ENCODE peak calls at places on chromosomes 2 and 18, in seven cellular contexts. One of them, this sample, is unnamed.
A peak's percentile ranks its signal among the peaks of the same experiment; 100 is the strongest.

GRCh38 chr2:215883799-215884198 is 129.6 kb downstream of the MREG start:
- DNase-seq in CD8-positive, alpha-beta memory T cell: no peak
- DNase-seq in lung: no peak
- DNase-seq in left ventricle myocardium inferior: no peak
- DNase-seq in neural progenitor cell: no peak
- DNase-seq in upper lobe of right lung: no peak
- DNase-seq in psoas muscle: no peak
- DNase-seq in this sample: no peak

GRCh38 chr2:46847185-46847710 is 68.4 kb downstream of the MCFD2 start:
- DNase-seq in neural progenitor cell: no peak
- DNase-seq in CD8-positive, alpha-beta memory T cell: no peak
- DNase-seq in upper lobe of right lung: peak; percentile 95
- DNase-seq in lung: peak; percentile 89
- DNase-seq in psoas muscle: peak; percentile 85
- DNase-seq in left ventricle myocardium inferior: peak; percentile 93
- DNase-seq in this sample: no peak

GRCh38 chr2:85308951-85309555 is 18.7 kb downstream of the TGOLN2 start:
- DNase-seq in lung: peak; percentile 53
- DNase-seq in psoas muscle: peak; percentile 74
- DNase-seq in CD8-positive, alpha-beta memory T cell: no peak
- DNase-seq in upper lobe of right lung: peak; percentile 75
- DNase-seq in neural progenitor cell: no peak
- DNase-seq in left ventricle myocardium inferior: peak; percentile 53
- DNase-seq in this sample: no peak

GRCh38 chr18:39487932-39488331 is 1922.3 kb upstream of the CELF4 start:
- DNase-seq in upper lobe of right lung: no peak
- DNase-seq in lung: no peak
- DNase-seq in neural progenitor cell: no peak
- DNase-seq in psoas muscle: no peak
- DNase-seq in left ventricle myocardium inferior: no peak
- DNase-seq in CD8-positive, alpha-beta memory T cell: no peak
- DNase-seq in this sample: no peak

GRCh38 chr2:229708335-229708734 is 6.0 kb downstream of the DNER start:
- DNase-seq in CD8-positive, alpha-beta memory T cell: no peak
- DNase-seq in neural progenitor cell: no peak
- DNase-seq in lung: no peak
- DNase-seq in left ventricle myocardium inferior: no peak
- DNase-seq in psoas muscle: no peak
- DNase-seq in upper lobe of right lung: no peak
- DNase-seq in this sample: no peak

GRCh38 chr2:18903750-18904149 is 314.4 kb upstream of the NT5C1B start:
- DNase-seq in CD8-positive, alpha-beta memory T cell: no peak
- DNase-seq in lung: no peak
- DNase-seq in left ventricle myocardium inferior: no peak
- DNase-seq in neural progenitor cell: no peak
- DNase-seq in psoas muscle: no peak
- DNase-seq in upper lobe of right lung: no peak
- DNase-seq in this sample: no peak

GRCh38 chr2:51953931-51954330 is 922.0 kb upstream of the NRXN1 start:
- DNase-seq in left ventricle myocardium inferior: no peak
- DNase-seq in CD8-positive, alpha-beta memory T cell: no peak
- DNase-seq in lung: no peak
- DNase-seq in upper lobe of right lung: no peak
- DNase-seq in psoas muscle: no peak
- DNase-seq in neural progenitor cell: no peak
- DNase-seq in this sample: no peak

GRCh38 chr2:206229642-206230041 is 44.8 kb upstream of the ZDBF2 start:
- DNase-seq in left ventricle myocardium inferior: no peak
- DNase-seq in psoas muscle: no peak
- DNase-seq in upper lobe of right lung: no peak
- DNase-seq in CD8-positive, alpha-beta memory T cell: no peak
- DNase-seq in neural progenitor cell: no peak
- DNase-seq in lung: no peak
- DNase-seq in this sample: no peak

GRCh38 chr18:57819671-57820460 is 16.8 kb upstream of the ATP8B1 start:
- DNase-seq in psoas muscle: peak; percentile 62
- DNase-seq in CD8-positive, alpha-beta memory T cell: no peak
- DNase-seq in upper lobe of right lung: peak; percentile 69
- DNase-seq in lung: peak; percentile 83
- DNase-seq in neural progenitor cell: no peak
- DNase-seq in left ventricle myocardium inferior: peak; percentile 62
- DNase-seq in this sample: peak; percentile 79

GRCh38 chr2:38178142-38178541 is 102.2 kb upstream of the CYP1B1 start:
- DNase-seq in neural progenitor cell: no peak
- DNase-seq in CD8-positive, alpha-beta memory T cell: no peak
- DNase-seq in left ventricle myocardium inferior: no peak
- DNase-seq in lung: peak; percentile 66
- DNase-seq in psoas muscle: peak; percentile 61
- DNase-seq in upper lobe of right lung: no peak
- DNase-seq in this sample: no peak
- H3K27ac ChIP-seq in neural progenitor cell: no peak overlapping the region
- H3K27ac ChIP-seq in CD8-positive, alpha-beta memory T cell: no peak overlapping the region
- H3K27ac ChIP-seq in left ventricle myocardium inferior: peak overlapping the region; percentile 66
- H3K27ac ChIP-seq in lung: peak overlapping the region; percentile 24
- H3K27ac ChIP-seq in psoas muscle: peak overlapping the region; percentile 65
- H3K27ac ChIP-seq in upper lobe of right lung: peak overlapping the region; percentile 74
- H3K27ac ChIP-seq in this sample: no peak overlapping the region

GRCh38 chr2:96763511-96764252 is 3.0 kb downstream of the CNNM4 start:
- DNase-seq in neural progenitor cell: peak; percentile 46
- DNase-seq in psoas muscle: no peak
- DNase-seq in left ventricle myocardium inferior: no peak
- DNase-seq in CD8-positive, alpha-beta memory T cell: no peak
- DNase-seq in upper lobe of right lung: no peak
- DNase-seq in lung: no peak
- DNase-seq in this sample: peak; percentile 60
- H3K27ac ChIP-seq in neural progenitor cell: peak overlapping the region; percentile 23
- H3K27ac ChIP-seq in psoas muscle: peak overlapping the region; percentile 60
- H3K27ac ChIP-seq in left ventricle myocardium inferior: peak overlapping the region; percentile 7
- H3K27ac ChIP-seq in CD8-positive, alpha-beta memory T cell: no peak overlapping the region
- H3K27ac ChIP-seq in upper lobe of right lung: peak overlapping the region; percentile 36
- H3K27ac ChIP-seq in lung: peak overlapping the region; percentile 48
- H3K27ac ChIP-seq in this sample: no peak overlapping the region

GRCh38 chr2:195333869-195334268 is 323.2 kb upstream of the SLC39A10 start:
- DNase-seq in psoas muscle: no peak
- DNase-seq in CD8-positive, alpha-beta memory T cell: no peak
- DNase-seq in left ventricle myocardium inferior: no peak
- DNase-seq in neural progenitor cell: no peak
- DNase-seq in upper lobe of right lung: no peak
- DNase-seq in lung: no peak
- DNase-seq in this sample: no peak
- H3K27ac ChIP-seq in psoas muscle: no peak overlapping the region
- H3K27ac ChIP-seq in CD8-positive, alpha-beta memory T cell: no peak overlapping the region
- H3K27ac ChIP-seq in left ventricle myocardium inferior: no peak overlapping the region
- H3K27ac ChIP-seq in neural progenitor cell: no peak overlapping the region
- H3K27ac ChIP-seq in upper lobe of right lung: no peak overlapping the region
- H3K27ac ChIP-seq in lung: no peak overlapping the region
- H3K27ac ChIP-seq in this sample: no peak overlapping the region

DNA sequence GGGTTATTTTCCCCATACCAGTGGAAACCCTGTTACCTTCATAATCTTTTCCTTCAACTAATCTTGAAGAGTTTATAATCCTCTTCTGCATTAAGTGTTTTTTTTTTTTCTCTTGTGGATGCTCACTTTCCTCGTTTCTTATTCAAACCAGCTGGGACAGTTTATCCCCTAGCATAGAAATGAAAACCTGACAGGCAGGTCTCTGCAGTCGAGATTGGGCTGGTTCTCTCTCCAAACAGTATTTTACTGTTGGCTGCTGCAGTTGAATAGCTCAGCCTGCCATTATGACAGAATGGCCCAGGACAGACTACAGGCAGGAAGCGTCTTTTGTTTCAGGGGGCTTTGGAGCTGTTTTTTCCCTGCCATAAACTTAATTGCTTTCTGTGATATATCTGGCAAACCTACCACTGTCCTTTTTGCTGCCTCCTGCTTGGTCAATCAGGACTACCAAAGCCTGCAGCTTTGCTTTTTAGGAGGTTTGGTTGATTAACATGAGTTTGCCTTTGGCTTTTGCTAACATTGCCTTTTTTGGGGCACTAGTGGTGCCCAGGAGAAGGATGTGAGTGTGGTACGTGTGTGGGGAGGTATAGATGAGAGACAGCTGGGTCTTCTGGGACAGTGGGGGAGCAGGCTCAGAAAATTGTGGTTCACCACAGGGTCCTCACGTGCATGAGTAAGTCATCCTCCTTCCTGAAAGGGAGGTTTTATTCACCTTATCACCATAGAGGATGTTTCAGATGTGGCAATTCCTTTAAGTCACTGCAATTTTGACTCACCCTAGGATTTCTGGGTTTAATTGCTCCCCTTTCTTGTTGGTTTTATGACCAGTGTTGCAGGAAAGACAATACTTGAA is 128.7 kb downstream of the LYPD6B start:
- DNase-seq in left ventricle myocardium inferior: no peak
- DNase-seq in CD8-positive, alpha-beta memory T cell: no peak
- DNase-seq in neural progenitor cell: peak; percentile 23
- DNase-seq in upper lobe of right lung: no peak
- DNase-seq in psoas muscle: no peak
- DNase-seq in lung: no peak
- DNase-seq in this sample: no peak
- H3K27ac ChIP-seq in left ventricle myocardium inferior: no peak overlapping the region
- H3K27ac ChIP-seq in CD8-positive, alpha-beta memory T cell: no peak overlapping the region
- H3K27ac ChIP-seq in neural progenitor cell: no peak overlapping the region
- H3K27ac ChIP-seq in upper lobe of right lung: no peak overlapping the region
- H3K27ac ChIP-seq in psoas muscle: no peak overlapping the region
- H3K27ac ChIP-seq in lung: no peak overlapping the region
- H3K27ac ChIP-seq in this sample: no peak overlapping the region

DNA sequence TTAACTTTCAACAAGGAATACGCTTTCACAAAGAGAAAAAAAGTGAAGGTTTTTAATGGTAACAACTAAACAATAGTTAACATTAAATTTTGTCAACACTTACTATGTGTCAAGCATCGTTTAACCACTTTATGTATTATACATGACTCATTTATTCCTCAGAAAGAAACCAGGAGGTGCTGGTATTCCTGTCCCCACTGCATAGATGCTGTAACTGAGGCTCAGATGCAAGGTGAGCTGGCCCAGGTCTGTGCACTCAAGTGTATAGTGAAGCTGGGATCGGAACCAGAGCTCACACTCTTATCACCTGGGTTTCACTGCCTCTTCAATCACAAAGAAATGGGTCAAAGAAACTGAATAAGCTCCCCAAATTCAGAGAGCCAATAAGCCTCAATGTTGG is 16.5 kb downstream of the FBXO15 start:
- DNase-seq in neural progenitor cell: no peak
- DNase-seq in CD8-positive, alpha-beta memory T cell: no peak
- DNase-seq in upper lobe of right lung: no peak
- DNase-seq in psoas muscle: no peak
- DNase-seq in lung: no peak
- DNase-seq in left ventricle myocardium inferior: no peak
- DNase-seq in this sample: no peak
- H3K27ac ChIP-seq in neural progenitor cell: no peak overlapping the region
- H3K27ac ChIP-seq in CD8-positive, alpha-beta memory T cell: no peak overlapping the region
- H3K27ac ChIP-seq in upper lobe of right lung: no peak overlapping the region
- H3K27ac ChIP-seq in psoas muscle: no peak overlapping the region
- H3K27ac ChIP-seq in lung: no peak overlapping the region
- H3K27ac ChIP-seq in left ventricle myocardium inferior: no peak overlapping the region
- H3K27ac ChIP-seq in this sample: no peak overlapping the region

DNA sequence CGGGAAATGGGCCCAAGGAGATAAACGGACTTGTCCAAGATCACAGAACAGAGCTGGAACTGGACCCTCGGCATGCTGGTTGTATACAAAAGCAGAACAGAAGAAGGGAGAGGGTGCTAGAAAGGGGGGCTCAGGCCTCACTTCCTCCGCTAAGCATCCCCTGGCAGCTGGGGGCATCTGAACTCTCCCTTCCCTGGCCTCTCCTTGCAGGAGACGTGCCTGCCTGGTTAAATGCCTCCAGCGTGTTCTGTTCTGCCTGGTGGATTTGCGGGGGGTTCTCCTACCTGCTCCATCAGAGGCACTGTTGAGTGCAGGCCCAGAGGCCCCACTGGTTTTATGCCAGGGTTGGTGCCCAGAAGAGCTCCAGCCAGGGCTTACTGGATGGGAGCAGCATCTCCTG is 124.7 kb downstream of the ZFP36L2 start:
- DNase-seq in upper lobe of right lung: no peak
- DNase-seq in psoas muscle: no peak
- DNase-seq in lung: no peak
- DNase-seq in CD8-positive, alpha-beta memory T cell: no peak
- DNase-seq in neural progenitor cell: no peak
- DNase-seq in left ventricle myocardium inferior: no peak
- DNase-seq in this sample: no peak
- H3K27ac ChIP-seq in upper lobe of right lung: peak overlapping the region; percentile 87
- H3K27ac ChIP-seq in psoas muscle: peak overlapping the region; percentile 82
- H3K27ac ChIP-seq in lung: peak overlapping the region; percentile 74
- H3K27ac ChIP-seq in CD8-positive, alpha-beta memory T cell: no peak overlapping the region
- H3K27ac ChIP-seq in neural progenitor cell: peak overlapping the region; percentile 97
- H3K27ac ChIP-seq in left ventricle myocardium inferior: peak overlapping the region; percentile 87
- H3K27ac ChIP-seq in this sample: no peak overlapping the region

GRCh38 chr2:9420495-9420894 is 2.8 kb downstream of the ITGB1BP1 start:
- DNase-seq in CD8-positive, alpha-beta memory T cell: no peak
- DNase-seq in left ventricle myocardium inferior: no peak
- DNase-seq in upper lobe of right lung: no peak
- DNase-seq in psoas muscle: no peak
- DNase-seq in lung: no peak
- DNase-seq in neural progenitor cell: no peak
- DNase-seq in this sample: no peak

GRCh38 chr2:9423922-9424272 is 443 bp downstream of the CPSF3 start:
- DNase-seq in CD8-positive, alpha-beta memory T cell: peak; percentile 13
- DNase-seq in psoas muscle: no peak
- DNase-seq in neural progenitor cell: no peak
- DNase-seq in left ventricle myocardium inferior: no peak
- DNase-seq in upper lobe of right lung: no peak
- DNase-seq in lung: no peak
- DNase-seq in this sample: no peak

GRCh38 chr2:9423100-9423921 is at the start of the genes CPSF3 and ITGB1BP1:
- DNase-seq in left ventricle myocardium inferior: peak; percentile 98
- DNase-seq in upper lobe of right lung: peak; percentile 99
- DNase-seq in CD8-positive, alpha-beta memory T cell: peak; percentile 96
- DNase-seq in psoas muscle: peak; percentile 99
- DNase-seq in neural progenitor cell: peak; percentile 100
- DNase-seq in lung: peak; percentile 97
- DNase-seq in this sample: peak; percentile 99

GRCh38 chr2:9422321-9423099 is 818 bp downstream of the ITGB1BP1 start:
- DNase-seq in upper lobe of right lung: no peak
- DNase-seq in left ventricle myocardium inferior: peak; percentile 39
- DNase-seq in lung: peak; percentile 51
- DNase-seq in psoas muscle: peak; percentile 72
- DNase-seq in CD8-positive, alpha-beta memory T cell: peak; percentile 30
- DNase-seq in neural progenitor cell: peak; percentile 47
- DNase-seq in this sample: peak; percentile 64

DNA sequence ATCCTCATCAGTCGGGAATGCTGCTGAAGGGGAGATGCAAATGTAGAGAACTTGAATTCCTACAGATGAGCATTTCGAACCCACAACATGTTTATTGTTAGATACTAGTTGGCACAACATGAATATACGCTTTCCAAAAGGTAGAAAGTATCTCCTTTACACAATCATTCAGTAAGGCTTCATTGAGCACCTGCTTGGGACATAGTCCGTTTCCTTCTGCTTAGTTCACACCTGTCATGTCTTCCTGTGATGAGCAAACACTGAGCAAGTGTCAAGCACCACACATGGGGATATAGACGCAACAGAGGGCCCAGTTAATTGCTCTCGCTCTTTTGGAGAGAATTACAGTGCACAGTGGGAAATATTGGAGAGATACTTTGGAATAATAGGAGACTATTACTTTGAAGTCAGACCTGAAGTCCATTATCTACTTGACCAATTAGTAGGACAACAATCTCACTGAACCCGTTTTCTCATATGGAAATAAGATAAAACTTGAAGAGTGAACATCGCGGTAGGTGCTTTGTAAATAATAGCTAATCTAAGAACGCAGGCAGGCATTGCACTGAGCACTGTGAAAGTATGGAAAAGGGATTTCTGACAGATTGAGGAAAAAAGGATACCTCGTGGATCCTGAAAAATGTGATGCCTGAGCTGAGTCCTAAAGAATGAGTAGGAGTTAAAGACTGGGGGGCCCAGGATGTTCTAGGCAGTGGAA is 1.2 kb downstream of the CPSF3 start:
- DNase-seq in upper lobe of right lung: no peak
- DNase-seq in neural progenitor cell: no peak
- DNase-seq in CD8-positive, alpha-beta memory T cell: no peak
- DNase-seq in left ventricle myocardium inferior: no peak
- DNase-seq in lung: no peak
- DNase-seq in psoas muscle: no peak
- DNase-seq in this sample: no peak
- H3K27ac ChIP-seq in upper lobe of right lung: no peak overlapping the region
- H3K27ac ChIP-seq in neural progenitor cell: no peak overlapping the region
- H3K27ac ChIP-seq in CD8-positive, alpha-beta memory T cell: peak overlapping the region; percentile 95
- H3K27ac ChIP-seq in left ventricle myocardium inferior: no peak overlapping the region
- H3K27ac ChIP-seq in lung: no peak overlapping the region
- H3K27ac ChIP-seq in psoas muscle: no peak overlapping the region
- H3K27ac ChIP-seq in this sample: no peak overlapping the region